ENCODE peak calls at places on chromosomes 16 and 17, in ten cellular contexts. K is cardiac fibroblast, Z is body of pancreas, I is retinal pigment epithelial cell, T is neural progenitor cell, H is kidney epithelial cell, J is fibroblast of villous mesenchyme, D is HFFc6, B is fibroblast of lung, Y is RWPE1. E is an unnamed sample.

GRCh38 chr17:59812139-59812538 is 80.6 kb downstream of the TUBD1 start:
- DNase-seq in Y (no peak), H (no peak), T (no peak), B (no peak), J (no peak), Z (no peak), I (no peak), K (no peak), D (no peak), E (no peak)

GRCh38 chr17:60079401-60079861 is 710 bp upstream of the HEATR6 start:
- DNase-seq in Z (peak), I (no peak), J (peak), H (no peak), D (peak), Y (no peak), K (peak), B (peak), T (no peak), E (no peak)

GRCh38 chr16:19499481-19499880 is 22.4 kb downstream of the GDE1 start:
- DNase-seq in Z (no peak), Y (no peak), B (no peak), K (no peak), I (no peak), H (no peak), D (no peak), T (no peak), J (no peak), E (no peak)

GRCh38 chr17:72422505-72423285 is 301.9 kb downstream of the SOX9 start:
- DNase-seq in Z (peak), B (peak), H (peak), T (no peak), K (peak), Y (peak), I (peak), D (peak), J (peak), E (peak)

GRCh38 chr16:31696968-31697743 is 169.5 kb downstream of the AHSP start:
- DNase-seq in K (peak), D (peak), Y (peak), B (peak), Z (no peak), H (no peak), J (peak), I (no peak), T (peak), E (peak)

GRCh38 chr17:79612468-79613194 is 1.8 kb upstream of the RBFOX3 start:
- DNase-seq in T (peak), Y (peak), Z (peak), K (peak), H (no peak), B (peak), I (no peak), D (no peak), J (peak), E (peak)

GRCh38 chr16:89426736-89427525 is 63.4 kb downstream of the ANKRD11 start:
- DNase-seq in I (no peak), J (no peak), T (no peak), Y (no peak), B (no peak), D (peak), Z (no peak), H (no peak), K (no peak), E (peak)

GRCh38 chr17:28545141-28545503 is 7.3 kb downstream of the UNC119 start:
- DNase-seq in D (no peak), J (no peak), K (no peak), Z (no peak), B (no peak), T (no peak), Y (no peak), I (no peak), H (no peak), E (no peak)

GRCh38 chr17:28963212-28963611 is 11.9 kb upstream of the PHF12 start:
- DNase-seq in I (no peak), K (peak), Z (no peak), Y (no peak), B (no peak), D (no peak), H (no peak), J (peak), T (no peak), E (no peak)

GRCh38 chr17:59346876-59347407 is 15.5 kb downstream of the YPEL2 start:
- DNase-seq in T (no peak), K (no peak), Y (no peak), I (no peak), D (no peak), B (no peak), Z (no peak), J (no peak), H (no peak), E (no peak)

GRCh38 chr17:81457917-81458555 is 54.6 kb downstream of the ACTG1 start:
- DNase-seq in Z (no peak), D (no peak), B (no peak), K (no peak), I (no peak), J (no peak), Y (no peak), T (no peak), H (no peak), E (no peak)

GRCh38 chr17:82200743-82201497 is 11.7 kb downstream of the CCDC57 start:
- DNase-seq in J (no peak), K (no peak), H (no peak), Y (no peak), B (no peak), T (no peak), I (no peak), D (no peak), Z (no peak), E (no peak)

GRCh38 chr17:4318596-4318995 is 47.9 kb downstream of the UBE2G1 start:
- DNase-seq in H (no peak), J (peak), Z (no peak), Y (no peak), I (no peak), D (no peak), B (no peak), T (no peak), K (no peak), E (no peak)

GRCh38 chr17:79990051-79990592 is 45.5 kb downstream of the TBC1D16 start:
- DNase-seq in Y (no peak), I (no peak), B (no peak), T (no peak), H (no peak), Z (no peak), D (no peak), K (no peak), J (peak), E (no peak)

GRCh38 chr17:67067571-67068517 is 23.5 kb downstream of the CACNG1 start:
- DNase-seq in T (no peak), K (no peak), D (no peak), H (no peak), Z (no peak), I (no peak), Y (no peak), B (no peak), J (no peak), E (no peak)

GRCh38 chr17:27601069-27601974 is 29.7 kb upstream of the LGALS9 start:
- DNase-seq in T (peak), D (peak), K (peak), I (no peak), B (peak), J (peak), Y (peak), H (no peak), Z (peak), E (peak)

GRCh38 chr17:78970834-78971763 is 8.6 kb downstream of the LGALS3BP start:
- DNase-seq in I (no peak), H (no peak), B (peak), J (peak), T (peak), K (peak), Y (peak), D (peak), Z (peak), E (peak)

GRCh38 chr17:4395111-4395478 is 28.6 kb upstream of the UBE2G1 start:
- DNase-seq in Y (no peak), Z (no peak), I (no peak), T (no peak), H (no peak), B (no peak), D (no peak), K (no peak), J (no peak), E (no peak)

GRCh38 chr17:66211047-66211810 is 18.0 kb downstream of the APOH start:
- DNase-seq in I (no peak), Z (no peak), Y (no peak), T (no peak), H (no peak), J (no peak), K (no peak), D (no peak), B (no peak), E (no peak)

GRCh38 chr16:85912271-85912974 is 13.5 kb downstream of the IRF8 start:
- DNase-seq in J (peak), D (no peak), I (peak), H (no peak), Y (no peak), T (peak), Z (no peak), B (peak), K (peak), E (peak)

GRCh38 chr16:50487528-50487927 is 60.7 kb upstream of the NKD1 start:
- DNase-seq in T (no peak), H (no peak), D (no peak), Z (no peak), Y (no peak), K (no peak), J (no peak), I (no peak), B (no peak), E (no peak)

GRCh38 chr17:63588797-63589196 is 11.9 kb upstream of the TACO1 start:
- DNase-seq in Y (no peak), H (no peak), Z (no peak), D (no peak), B (no peak), J (no peak), K (no peak), I (no peak), T (no peak), E (no peak)

GRCh38 chr17:81049973-81050551 is 15.1 kb downstream of the BAIAP2 start:
- DNase-seq in I (no peak), Y (peak), T (no peak), D (no peak), Z (peak), H (peak), B (no peak), J (no peak), K (no peak), E (no peak)

GRCh38 chr17:4998666-4999428 is 1.1 kb downstream of the KIF1C start:
- DNase-seq in H (no peak), J (no peak), D (no peak), Z (peak), I (no peak), T (peak), Y (peak), B (no peak), K (no peak), E (no peak)

GRCh38 chr17:28737770-28738679 is 5.8 kb upstream of the TRAF4 start:
- DNase-seq in D (no peak), J (no peak), Y (no peak), T (no peak), I (no peak), H (no peak), B (no peak), Z (no peak), K (no peak), E (no peak)

GRCh38 chr17:35345445-35345925 is 27.9 kb downstream of the SLFN11 start:
- DNase-seq in Y (no peak), I (no peak), K (no peak), D (no peak), T (peak), J (no peak), B (no peak), Z (no peak), H (no peak), E (no peak)

GRCh38 chr17:8954339-8954738 is 11.2 kb downstream of the PIK3R5 start:
- DNase-seq in J (no peak), B (no peak), K (no peak), Z (no peak), I (no peak), H (no peak), D (no peak), T (peak), Y (no peak), E (no peak)

GRCh38 chr17:70390059-70390458 is 220.7 kb downstream of the KCNJ2 start:
- DNase-seq in D (no peak), I (no peak), H (no peak), T (no peak), Z (no peak), B (peak), J (peak), Y (no peak), K (no peak), E (no peak)

GRCh38 chr17:72282439-72283029 is 161.7 kb downstream of the SOX9 start:
- DNase-seq in Z (no peak), D (no peak), H (no peak), B (no peak), I (no peak), J (no peak), T (no peak), K (no peak), Y (no peak), E (no peak)

GRCh38 chr17:1830288-1830687 is 483 bp downstream of the RPA1 start:
- DNase-seq in H (no peak), T (peak), K (peak), I (no peak), J (peak), D (no peak), B (peak), Z (no peak), Y (peak), E (peak)

GRCh38 chr16:81480856-81481821 is 36.5 kb downstream of the CMIP start:
- DNase-seq in H (no peak), I (no peak), Z (no peak), D (peak), B (peak), J (peak), K (peak), T (no peak), Y (no peak), E (peak)

GRCh38 chr17:10875411-10875810 is 37.5 kb upstream of the PIRT start:
- DNase-seq in D (no peak), T (peak), K (peak), Z (no peak), Y (peak), J (peak), I (no peak), B (no peak), H (no peak), E (no peak)

GRCh38 chr17:4142107-4142900 is 526 bp downstream of the ZZEF1 start:
- DNase-seq in I (no peak), T (peak), K (peak), J (peak), H (no peak), D (peak), B (peak), Z (peak), Y (peak), E (peak)

GRCh38 chr17:36755586-36755985 is 154.2 kb downstream of the MRM1 start:
- DNase-seq in D (no peak), B (no peak), Z (no peak), Y (no peak), T (peak), I (no peak), K (peak), J (no peak), H (no peak), E (peak)
- TF ChIP-seq CTCF in D (peak), B (peak), Z (no peak), Y (no peak), T (peak), I (peak), K (peak), J (peak), H (peak), E (peak)

DNA sequence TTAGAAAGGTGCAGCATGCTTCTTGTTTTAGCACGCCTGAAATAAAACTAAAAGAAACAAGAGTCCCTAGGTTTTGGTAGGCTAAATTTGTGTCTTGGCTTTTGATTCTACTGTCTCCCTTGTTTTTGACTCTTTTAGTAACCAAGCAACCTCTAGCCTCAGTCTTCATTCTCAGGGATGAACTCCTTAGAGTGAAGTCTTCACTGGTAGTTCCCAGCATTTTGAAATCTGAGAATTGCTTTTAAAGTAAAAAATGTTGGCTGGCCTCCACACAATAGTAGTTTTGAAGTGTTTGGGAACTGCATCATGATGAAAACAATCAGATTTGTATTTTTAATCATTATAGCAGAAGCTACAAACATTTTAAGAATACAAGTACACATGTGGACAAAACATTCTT is 6.1 kb upstream of the CDR2 start:
- DNase-seq in D (peak), I (no peak), T (no peak), B (peak), H (no peak), K (peak), J (peak), Y (no peak), Z (no peak), E (peak)
- TF ChIP-seq CTCF in D (no peak), I (no peak), T (no peak), B (no peak), H (no peak), K (no peak), J (no peak), Y (no peak), Z (no peak), E (no peak)

GRCh38 chr17:38969281-38969680 is 2.1 kb upstream of the FBXO47 start:
- DNase-seq in B (no peak), T (no peak), I (no peak), H (no peak), Y (no peak), J (no peak), D (no peak), Z (no peak), K (no peak), E (no peak)

GRCh38 chr17:38970804-38971203 is 3.6 kb upstream of the FBXO47 start:
- DNase-seq in Y (no peak), B (no peak), H (no peak), D (no peak), Z (no peak), T (no peak), I (no peak), K (no peak), J (no peak), E (no peak)

GRCh38 chr17:38970128-38970527 is 2.9 kb upstream of the FBXO47 start:
- DNase-seq in D (no peak), Z (no peak), K (no peak), J (no peak), B (no peak), Y (no peak), I (no peak), T (no peak), H (no peak), E (no peak)

DNA sequence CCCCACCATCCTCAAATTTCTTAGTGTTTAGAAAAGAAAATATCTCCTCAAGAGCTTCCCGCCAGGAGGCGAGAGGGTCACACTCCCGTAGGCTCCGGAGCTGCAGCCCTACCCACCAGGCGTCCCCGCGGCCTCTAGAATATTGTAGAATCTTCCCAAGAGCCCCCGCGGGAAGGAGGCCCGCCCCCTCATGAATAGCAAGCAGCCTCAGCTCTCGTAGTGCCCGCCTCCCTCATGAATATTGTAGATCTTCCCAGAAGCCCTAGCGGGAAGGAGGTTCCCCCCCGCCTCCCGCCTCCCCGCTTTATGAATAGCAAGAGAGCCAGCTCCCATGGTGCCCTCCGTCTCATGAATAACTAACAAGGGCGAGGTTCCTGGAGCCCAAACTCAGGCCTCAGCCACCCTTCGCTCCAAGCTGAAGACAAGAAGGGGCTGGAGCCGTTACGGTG is at the start of gene FBXO47:
- DNase-seq in Y (peak), J (peak), I (peak), H (peak), T (peak), Z (peak), D (no peak), B (peak), K (peak), E (peak)
- TF ChIP-seq CTCF in Y (no peak), J (peak), I (peak), H (peak), T (no peak), Z (no peak), D (no peak), B (no peak), K (peak), E (peak)

DNA sequence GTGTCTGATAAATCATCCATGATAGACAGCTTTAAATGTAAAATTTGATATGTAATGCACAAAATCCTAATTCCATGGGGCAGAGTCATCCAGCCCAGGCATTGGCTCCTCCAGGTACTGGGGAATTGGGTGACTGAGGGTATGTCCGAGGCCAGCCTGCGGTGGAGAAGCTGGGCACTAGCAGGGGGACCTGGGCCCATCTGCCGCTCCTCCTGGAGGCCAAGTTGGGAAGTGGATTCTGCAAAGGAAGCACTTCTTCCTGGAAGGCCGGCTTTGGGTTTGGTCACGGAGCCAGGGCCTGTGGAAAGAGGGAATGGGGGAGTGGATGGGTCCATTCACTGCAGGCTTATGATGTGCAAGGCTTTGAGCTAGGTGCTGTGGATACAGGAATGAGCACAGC is 85.8 kb downstream of the GNAO1 start:
- DNase-seq in J (no peak), D (no peak), Z (no peak), I (no peak), Y (no peak), B (no peak), T (peak), H (no peak), K (no peak), E (no peak)
- TF ChIP-seq CTCF in J (peak), D (peak), Z (no peak), I (peak), Y (no peak), B (no peak), T (peak), H (peak), K (no peak), E (peak)

GRCh38 chr17:49365667-49366066 is 3.6 kb upstream of the ZNF652 start:
- DNase-seq in Y (no peak), H (no peak), Z (no peak), B (no peak), I (no peak), D (peak), T (peak), J (no peak), K (peak), E (peak)
- TF ChIP-seq CTCF in Y (no peak), H (peak), Z (no peak), B (peak), I (peak), D (peak), T (peak), J (peak), K (no peak), E (no peak)

GRCh38 chr17:43483674-43484551 is at the start of gene DHX8:
- DNase-seq in B (peak), J (peak), D (peak), K (peak), Z (peak), I (peak), Y (peak), H (peak), T (peak), E (peak)
- TF ChIP-seq CTCF in B (peak), J (peak), D (peak), K (peak), Z (peak), I (peak), Y (peak), H (peak), T (peak), E (peak)

GRCh38 chr16:58336332-58337089 is 41.7 kb upstream of the PRSS54 start:
- DNase-seq in K (peak), B (peak), J (peak), T (peak), D (peak), Z (peak), I (peak), Y (peak), H (peak), E (peak)

GRCh38 chr16:58338205-58338604 is 43.4 kb upstream of the PRSS54 start:
- DNase-seq in Z (no peak), I (no peak), K (no peak), T (no peak), B (no peak), J (no peak), Y (no peak), H (no peak), D (no peak), E (no peak)

GRCh38 chr16:58337090-58337444 is 42.2 kb upstream of the PRSS54 start:
- DNase-seq in Z (no peak), I (no peak), K (no peak), J (no peak), D (no peak), T (peak), H (no peak), B (no peak), Y (no peak), E (no peak)

GRCh38 chr16:58333937-58334336 is 39.1 kb upstream of the PRSS54 start:
- DNase-seq in T (no peak), D (no peak), Z (no peak), K (no peak), B (no peak), H (no peak), I (no peak), J (peak), Y (no peak), E (no peak)

DNA sequence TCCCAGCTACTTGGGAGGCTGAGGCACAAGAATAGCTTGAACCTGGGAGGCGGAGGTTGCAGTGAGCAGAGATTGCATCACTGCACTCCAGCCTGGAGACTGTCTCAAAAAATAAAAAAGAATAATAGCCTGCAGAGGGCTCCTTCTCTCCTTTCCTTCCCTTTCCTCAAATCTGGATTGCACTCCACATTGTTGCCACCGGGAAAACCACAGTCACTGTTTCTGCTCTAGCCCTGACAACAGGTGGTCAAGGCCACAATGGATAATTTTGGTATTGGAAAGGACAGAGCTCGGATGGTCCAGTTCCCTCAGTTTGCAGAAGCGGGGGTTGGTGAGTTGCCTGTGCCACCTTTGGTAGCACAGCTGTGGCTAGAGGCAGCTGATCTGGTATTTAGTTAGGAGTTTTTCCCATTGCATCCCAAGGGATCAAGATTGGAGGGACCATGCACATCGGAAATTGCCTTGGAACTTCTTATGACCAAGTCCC is 44.7 kb upstream of the PRSS54 start:
- DNase-seq in I (no peak), T (peak), H (no peak), Y (no peak), B (no peak), J (peak), K (peak), D (peak), Z (no peak), E (peak)
- TF ChIP-seq CTCF in I (peak), T (peak), H (peak), Y (no peak), B (peak), J (peak), K (peak), D (peak), Z (no peak), E (peak)

E was measured in choroid plexus epithelial cell.